ENCODE peak calls at places on chromosomes 1 and 21, in five cellular contexts. V, M, Z, T and F are unnamed samples.

GRCh38 chr1:205298191-205298994 is 23.2 kb downstream of the NUAK2 start:
- DNase-seq in T (no peak), M (peak), Z (peak), V (no peak), F (no peak)

GRCh38 chr21:35559128-35559831 is 501.0 kb downstream of the SETD4 start:
- DNase-seq in V (no peak), Z (no peak), T (peak), M (peak), F (no peak)

GRCh38 chr1:204685236-204686006 is at the start of gene LRRN2:
- DNase-seq in V (no peak), Z (peak), T (no peak), M (peak), F (no peak)

GRCh38 chr1:164836614-164837018 is 277.6 kb downstream of the PBX1 start:
- DNase-seq in M (no peak), V (no peak), Z (no peak), T (no peak), F (no peak)

GRCh38 chr1:150309758-150310495 is 11.4 kb upstream of the PRPF3 start:
- DNase-seq in V (no peak), M (no peak), Z (no peak), T (no peak), F (no peak)

GRCh38 chr1:194056169-194056568 is 869.8 kb upstream of the B3GALT2 start:
- DNase-seq in Z (no peak), T (no peak), V (no peak), M (no peak), F (no peak)

GRCh38 chr1:41662656-41663437 is 178.4 kb upstream of the EDN2 start:
- DNase-seq in T (peak), V (no peak), Z (peak), M (peak), F (peak)

GRCh38 chr1:53107090-53107489 is 35.3 kb downstream of the SLC1A7 start:
- DNase-seq in V (no peak), M (no peak), Z (no peak), T (no peak), F (no peak)

GRCh38 chr1:219041819-219042218 is 131.9 kb upstream of the LYPLAL1 start:
- DNase-seq in T (no peak), M (peak), Z (no peak), V (no peak), F (no peak)

GRCh38 chr1:227895828-227896685 is 51.7 kb downstream of the WNT9A start:
- DNase-seq in T (peak), V (no peak), Z (peak), M (peak), F (no peak)

GRCh38 chr1:35298464-35298863 is 30.0 kb downstream of the ZMYM4 start:
- DNase-seq in T (no peak), Z (peak), V (no peak), M (peak), F (no peak)

GRCh38 chr1:1967151-1967550 is 36.4 kb downstream of the CFAP74 start:
- DNase-seq in Z (no peak), V (no peak), T (no peak), M (no peak), F (no peak)

GRCh38 chr1:207021139-207021861 is 11.3 kb downstream of the C1orf116 start:
- DNase-seq in M (peak), Z (no peak), T (no peak), V (no peak), F (no peak)

GRCh38 chr1:237574536-237574935 is 316.2 kb downstream of the ZP4 start:
- DNase-seq in T (no peak), M (no peak), V (no peak), Z (no peak), F (no peak)

GRCh38 chr1:1437904-1438376 is 2.5 kb downstream of the VWA1 start:
- DNase-seq in V (peak), M (peak), Z (peak), T (no peak), F (no peak)

GRCh38 chr1:99808391-99809115 is 41.6 kb upstream of the AGL start:
- DNase-seq in M (peak), Z (peak), V (peak), T (no peak), F (no peak)

GRCh38 chr1:47993356-47993755 is 3.8 kb downstream of the TRABD2B start:
- DNase-seq in Z (no peak), T (no peak), V (no peak), M (no peak), F (no peak)

GRCh38 chr1:2372551-2373490 is 18.5 kb downstream of the MORN1 start:
- DNase-seq in V (no peak), Z (no peak), M (peak), T (peak), F (peak)

GRCh38 chr1:237366667-237367066 is 324.7 kb downstream of the RYR2 start:
- DNase-seq in M (no peak), Z (no peak), V (no peak), T (no peak), F (no peak)

GRCh38 chr1:92601044-92601443 is 114.3 kb upstream of the GFI1 start:
- DNase-seq in Z (no peak), T (no peak), M (no peak), V (no peak), F (no peak)

GRCh38 chr1:174743654-174744561 is 255.8 kb upstream of the CACYBP start:
- DNase-seq in M (peak), T (no peak), Z (no peak), V (peak), F (no peak)